ENCODE peak calls at places on chromosomes 4 and X, in five cellular contexts. X is suprapubic skin; D is NCI-H187 treated with DMSO at 0.1 percent for 48 hours; P is activated effector memory CD4-positive, alpha-beta T cell treated with anti-CD3 and anti-CD28 coated beads, Interleukin-2, amount 50 U/mL, for 16 hours; H is effector memory CD4-positive, alpha-beta T cell. N is an unnamed sample.

GRCh38 chr4:46506876-46507275 is 116.9 kb upstream of the GABRA2 start:
- DNase-seq in X (no peak), D (no peak), P (no peak), H (no peak), N (no peak)

GRCh38 chr4:130029442-130029841 is 933.5 kb downstream of the C4orf33 start:
- DNase-seq in X (no peak), D (no peak), P (no peak), H (no peak), N (no peak)

GRCh38 chr4:40514409-40515025 is 115.1 kb downstream of the RBM47 start:
- DNase-seq in X (no peak), D (peak; percentile 85), P (no peak), H (no peak), N (no peak)

GRCh38 chrX:154396948-154397887 is 959 bp upstream of the RPL10 start:
- DNase-seq in X (peak; percentile 85), D (no peak), P (peak; percentile 88), H (peak; percentile 44), N (no peak)

GRCh38 chrX:25012793-25013592 is 2.8 kb downstream of the ARX start:
- DNase-seq in X (no peak), D (no peak), P (no peak), H (no peak), N (no peak)

GRCh38 chr4:136740326-136740725 is 792.0 kb downstream of the PCDH18 start:
- DNase-seq in X (no peak), D (no peak), P (no peak), H (no peak), N (no peak)

GRCh38 chr4:163755013-163755412 is 260.5 kb downstream of the TMA16 start:
- DNase-seq in X (no peak), D (no peak), P (no peak), H (no peak), N (no peak)

GRCh38 chr4:185421366-185422124 is 4.2 kb downstream of the UFSP2 start:
- DNase-seq in X (no peak), D (no peak), P (no peak), H (no peak), N (no peak)

GRCh38 chr4:7127591-7127990 is 59.7 kb upstream of the GRPEL1 start:
- DNase-seq in X (no peak), D (no peak), P (no peak), H (no peak), N (no peak)

GRCh38 chr4:126106658-126107057 is 791.9 kb downstream of the FAT4 start:
- DNase-seq in X (no peak), D (no peak), P (no peak), H (no peak), N (no peak)

GRCh38 chrX:9988762-9989161 is 21.6 kb downstream of the CLDN34 start:
- DNase-seq in X (no peak), D (no peak), P (no peak), H (no peak), N (no peak)

GRCh38 chr4:65600656-65601055 is 69.6 kb downstream of the EPHA5 start:
- DNase-seq in X (no peak), D (no peak), P (no peak), H (no peak), N (no peak)

GRCh38 chr4:187598246-187598645 is 397.3 kb upstream of the ZFP42 start:
- DNase-seq in X (no peak), D (no peak), P (no peak), H (no peak), N (no peak)

GRCh38 chr4:122117743-122118142 is 34.4 kb upstream of the BLTP1 start:
- DNase-seq in X (no peak), D (no peak), P (no peak), H (no peak), N (no peak)

GRCh38 chrX:100870527-100870926 is 3.6 kb downstream of the NOX1 start:
- DNase-seq in X (no peak), D (no peak), P (no peak), H (no peak), N (no peak)

GRCh38 chr4:6112606-6113290 is 87.6 kb downstream of the JAKMIP1 start:
- DNase-seq in X (peak; percentile 57), D (no peak), P (peak; percentile 25), H (no peak), N (no peak)

GRCh38 chr4:142585411-142585810 is 260.7 kb downstream of the INPP4B start:
- DNase-seq in X (no peak), D (no peak), P (no peak), H (no peak), N (no peak)

GRCh38 chr4:3363411-3364141 is 70.8 kb downstream of the RGS12 start:
- DNase-seq in X (peak; percentile 67), D (no peak), P (no peak), H (no peak), N (no peak)

GRCh38 chr4:20529681-20530080 is 170.6 kb upstream of the PACRGL start:
- DNase-seq in X (no peak), D (no peak), P (no peak), H (no peak), N (no peak)

GRCh38 chrX:72130762-72131231 is 918 bp downstream of the RTL5 start:
- DNase-seq in X (no peak), D (no peak), P (no peak), H (no peak), N (no peak)

GRCh38 chrX:69186651-69187050 is 21.4 kb upstream of the PJA1 start:
- DNase-seq in X (no peak), D (no peak), P (no peak), H (no peak), N (no peak)

GRCh38 chrX:7074135-7074907 is 73.2 kb upstream of the STS start:
- DNase-seq in X (no peak), D (no peak), P (no peak), H (no peak), N (no peak)

GRCh38 chr4:2395038-2395437 is 23.4 kb downstream of the ZFYVE28 start:
- DNase-seq in X (no peak), D (no peak), P (no peak), H (no peak), N (no peak)

GRCh38 chr4:180999217-180999616 is 1244.0 kb upstream of the TENM3 start:
- DNase-seq in X (no peak), D (no peak), P (no peak), H (no peak), N (no peak)

GRCh38 chrX:107674480-107675364 is 46.4 kb downstream of the PRPS1 start:
- DNase-seq in X (peak; percentile 93), D (no peak), P (peak; percentile 75), H (peak; percentile 37), N (no peak)

GRCh38 chrX:40099046-40099968 is 1.5 kb upstream of the BCOR start:
- DNase-seq in X (no peak), D (no peak), P (peak; percentile 82), H (no peak), N (peak; percentile 47)

GRCh38 chr4:106320235-106320634 is 3.9 kb downstream of the AIMP1 start:
- DNase-seq in X (no peak), D (no peak), P (no peak), H (no peak), N (no peak)

GRCh38 chr4:931194-931959 is 739 bp downstream of the GAK start:
- DNase-seq in X (peak; percentile 81), D (no peak), P (peak; percentile 56), H (peak; percentile 18), N (no peak)

GRCh38 chr4:124144302-124144701 is 568.2 kb downstream of the ANKRD50 start:
- DNase-seq in X (no peak), D (no peak), P (no peak), H (no peak), N (no peak)

GRCh38 chr4:182655321-182655720 is 261.9 kb downstream of the DCTD start:
- DNase-seq in X (no peak), D (no peak), P (no peak), H (no peak), N (no peak)

GRCh38 chr4:52957220-52957686 is 95.1 kb downstream of the RASL11B start:
- DNase-seq in X (no peak), D (peak; percentile 81), P (no peak), H (no peak), N (no peak)

GRCh38 chrX:100376581-100376980 is 33.5 kb downstream of the PCDH19 start:
- DNase-seq in X (no peak), D (no peak), P (no peak), H (no peak), N (no peak)

GRCh38 chr4:929970-930625 is 2.0 kb downstream of the GAK start:
- DNase-seq in X (peak; percentile 66), D (no peak), P (peak; percentile 63), H (no peak), N (no peak)

GRCh38 chrX:81229208-81229607 is 27.3 kb downstream of the SH3BGRL start:
- DNase-seq in X (no peak), D (no peak), P (no peak), H (no peak), N (no peak)

GRCh38 chrX:132443736-132444135 is 45.1 kb downstream of the MBNL3 start:
- DNase-seq in X (no peak), D (no peak), P (no peak), H (no peak), N (no peak)

GRCh38 chrX:144637731-144638130 is 609.6 kb upstream of the SPANXN1 start:
- DNase-seq in X (no peak), D (no peak), P (no peak), H (no peak), N (no peak)